ENCODE peak calls at places on chromosomes 6 and 20, in four cellular contexts. H is effector memory CD8-positive, alpha-beta T cell; J is transverse colon; W is amniotic epithelial cell. B is an unnamed sample.

GRCh38 chr20:48822879-48823385 is 4.9 kb downstream of the PREX1 start:
- DNase-seq in H (no peak), J (peak), W (no peak), B (no peak)

GRCh38 chr6:159981591-159982245 is 12.8 kb downstream of the IGF2R start:
- DNase-seq in H (no peak), J (peak), W (peak), B (peak)

GRCh38 chr6:37072526-37072925 is 67.1 kb downstream of the FGD2 start:
- DNase-seq in H (no peak), J (no peak), W (no peak), B (no peak)

GRCh38 chr6:113860165-113860955 is 3.2 kb downstream of the MARCKS start:
- DNase-seq in H (no peak), J (peak), W (peak), B (no peak)

GRCh38 chr20:13105071-13105470 is 96.3 kb downstream of the SPTLC3 start:
- DNase-seq in H (no peak), J (no peak), W (no peak), B (no peak)

GRCh38 chr6:47718571-47718970 is 20.2 kb downstream of the ADGRF4 start:
- DNase-seq in H (no peak), J (no peak), W (no peak), B (no peak)

GRCh38 chr20:45970646-45971424 is 1.2 kb downstream of the ZNF335 start:
- DNase-seq in H (no peak), J (peak), W (peak), B (peak)

GRCh38 chr20:25030007-25030648 is 27.8 kb downstream of the ACSS1 start:
- DNase-seq in H (no peak), J (no peak), W (no peak), B (no peak)

GRCh38 chr6:127069659-127070279 is 48.7 kb upstream of the RSPO3 start:
- DNase-seq in H (no peak), J (no peak), W (peak), B (no peak)

GRCh38 chr6:29611426-29611825 is 21.6 kb downstream of the GABBR1 start:
- DNase-seq in H (no peak), J (no peak), W (no peak), B (no peak)

GRCh38 chr6:29505808-29506207 is 18.1 kb upstream of the MAS1L start:
- DNase-seq in H (no peak), J (no peak), W (no peak), B (no peak)